ENCODE peak calls at places on chromosome 20, in ten cellular contexts. U is NCI-H1694; N is T-helper 22 cell; X is B cell; O is cardiac muscle cell; I is CD4-positive, alpha-beta T cell; R is GM23248; A is progenitor cell of endocrine pancreas; T is NCI-H1092; M is left cardiac atrium. F is an unnamed sample.
A peak's percentile ranks its signal among the peaks of the same experiment; 100 is the strongest.

GRCh38 chr20:14264869-14265268 is 72.5 kb downstream of the FLRT3 start:
- DNase-seq in U (no peak), R (peak; percentile 63), M (no peak), X (no peak), A (no peak), I (no peak), O (peak; percentile 20), N (no peak), T (no peak), F (no peak)

GRCh38 chr20:3046677-3047462 is 1.0 kb downstream of the MRPS26 start:
- DNase-seq in A (peak; percentile 22), O (peak; percentile 13), R (no peak), T (peak; percentile 5), M (no peak), N (no peak), X (no peak), I (no peak), U (no peak), F (no peak)

GRCh38 chr20:25314497-25315417 is 66.9 kb downstream of the PYGB start:
- DNase-seq in U (no peak), T (no peak), O (no peak), I (no peak), N (no peak), M (no peak), R (no peak), A (no peak), X (no peak), F (no peak)

GRCh38 chr20:48317578-48317977 is 510.2 kb downstream of the PREX1 start:
- DNase-seq in U (no peak), I (no peak), A (no peak), X (no peak), T (no peak), N (no peak), O (no peak), M (no peak), R (no peak), F (no peak)

GRCh38 chr20:51886341-51886740 is 84.0 kb upstream of the SALL4 start:
- DNase-seq in T (no peak), I (no peak), A (no peak), U (no peak), M (no peak), X (no peak), N (no peak), O (no peak), R (no peak), F (no peak)

GRCh38 chr20:49571553-49571835 is 3.6 kb upstream of the PTGIS start:
- DNase-seq in M (no peak), R (no peak), A (no peak), I (no peak), T (no peak), U (no peak), N (no peak), O (no peak), X (no peak), F (no peak)

GRCh38 chr20:3245156-3245555 is 6.2 kb upstream of the SLC4A11 start:
- DNase-seq in N (no peak), O (no peak), I (no peak), T (no peak), U (no peak), M (no peak), A (no peak), X (no peak), R (no peak), F (no peak)

GRCh38 chr20:62608218-62608565 is 34.1 kb upstream of the SLCO4A1 start:
- DNase-seq in X (no peak), N (no peak), O (no peak), M (no peak), R (no peak), I (no peak), A (no peak), U (no peak), T (no peak), F (no peak)

GRCh38 chr20:6767536-6768227 is at the start of gene BMP2:
- DNase-seq in T (peak; percentile 64), A (peak; percentile 47), X (no peak), R (peak; percentile 76), I (no peak), N (no peak), M (peak; percentile 60), O (peak; percentile 79), U (no peak), F (no peak)

GRCh38 chr20:20721489-20721888 is 9.0 kb upstream of the RALGAPA2 start:
- DNase-seq in T (no peak), X (no peak), I (no peak), A (no peak), O (no peak), M (no peak), N (no peak), U (no peak), R (no peak), F (no peak)

GRCh38 chr20:38094373-38094775 is 60.8 kb downstream of the RPRD1B start:
- DNase-seq in A (no peak), U (no peak), T (no peak), M (peak; percentile 62), N (no peak), R (peak; percentile 91), O (peak; percentile 71), X (peak; percentile 77), I (no peak), F (peak; percentile 80)

GRCh38 chr20:2280083-2280482 is 15.7 kb upstream of the TGM3 start:
- DNase-seq in R (no peak), O (no peak), T (no peak), I (no peak), N (no peak), U (no peak), A (no peak), M (no peak), X (no peak), F (no peak)

GRCh38 chr20:22490287-22491187 is 93.8 kb downstream of the FOXA2 start:
- DNase-seq in X (no peak), T (peak; percentile 93), R (peak; percentile 5), N (no peak), A (peak; percentile 93), U (no peak), M (peak; percentile 25), I (no peak), O (peak; percentile 1), F (no peak)

GRCh38 chr20:62860924-62861691 is 514 bp downstream of the TCFL5 start:
- DNase-seq in A (no peak), U (no peak), R (peak; percentile 64), T (peak; percentile 10), X (peak; percentile 71), I (no peak), N (peak; percentile 45), M (peak; percentile 45), O (peak; percentile 26), F (no peak)

GRCh38 chr20:23647346-23647745 is 9.6 kb upstream of the CST3 start:
- DNase-seq in X (no peak), R (no peak), T (no peak), O (peak; percentile 52), A (no peak), N (no peak), I (no peak), M (no peak), U (no peak), F (no peak)

GRCh38 chr20:51563597-51564332 is 21.2 kb upstream of the NFATC2 start:
- DNase-seq in R (peak; percentile 90), T (no peak), A (no peak), X (peak; percentile 16), U (no peak), O (peak; percentile 88), M (peak; percentile 82), I (no peak), N (no peak), F (no peak)

GRCh38 chr20:6921717-6922386 is 154.4 kb downstream of the BMP2 start:
- DNase-seq in T (no peak), U (no peak), X (no peak), M (no peak), I (no peak), O (no peak), A (no peak), R (no peak), N (no peak), F (no peak)

GRCh38 chr20:17660667-17661066 is 21.4 kb downstream of the RRBP1 start:
- DNase-seq in M (peak; percentile 19), I (no peak), X (no peak), U (no peak), A (no peak), N (no peak), R (no peak), T (no peak), O (no peak), F (no peak)

GRCh38 chr20:62553136-62553837 is 77.5 kb upstream of the GATA5 start:
- DNase-seq in T (no peak), I (no peak), A (no peak), X (no peak), O (no peak), N (no peak), M (no peak), U (no peak), R (no peak), F (no peak)

GRCh38 chr20:19012671-19013070 is 199.1 kb downstream of the SCP2D1 start:
- DNase-seq in N (no peak), X (no peak), R (peak; percentile 54), O (no peak), T (no peak), I (no peak), A (no peak), U (no peak), M (no peak), F (no peak)

GRCh38 chr20:37336369-37337207 is 9.4 kb upstream of the SRC start:
- DNase-seq in U (no peak), O (peak; percentile 56), M (peak; percentile 70), X (peak; percentile 78), I (no peak), A (no peak), R (peak; percentile 67), T (no peak), N (no peak), F (peak; percentile 88)

GRCh38 chr20:37777556-37777955 is 83.7 kb downstream of the CTNNBL1 start:
- DNase-seq in U (peak; percentile 32), R (no peak), X (no peak), M (no peak), O (peak; percentile 38), I (no peak), T (no peak), N (no peak), A (no peak), F (no peak)

GRCh38 chr20:62914970-62915457 is 11.3 kb downstream of the DIDO1 start:
- DNase-seq in I (no peak), R (peak; percentile 52), O (peak; percentile 64), A (no peak), N (no peak), X (no peak), M (no peak), U (no peak), T (no peak), F (no peak)

GRCh38 chr20:635028-635427 is 18.0 kb downstream of the SRXN1 start:
- DNase-seq in T (no peak), I (no peak), X (no peak), M (no peak), O (no peak), U (no peak), N (no peak), R (no peak), A (no peak), F (no peak)

GRCh38 chr20:3235661-3236324 is 3.2 kb downstream of the SLC4A11 start:
- DNase-seq in I (no peak), A (no peak), U (no peak), O (no peak), R (peak; percentile 58), N (no peak), T (no peak), X (no peak), M (no peak), F (peak; percentile 25)

GRCh38 chr20:22974354-22974753 is 60.8 kb upstream of the SSTR4 start:
- DNase-seq in N (no peak), I (no peak), X (no peak), U (no peak), R (peak; percentile 52), O (peak; percentile 56), T (no peak), A (no peak), M (no peak), F (no peak)